ENCODE peak calls at places on chromosome X, in eight cellular contexts. D is stimulated activated CD4-positive, alpha-beta T cell treated with anti-CD3 and anti-CD28 coated beads, Interleukin-12 subunit alpha, Interleukin-12 subunit beta, amount 100 ng/mL, for 48 hours; U is occipital lobe; O is K562; Y is gastrocnemius medialis; H is activated CD4-positive, alpha-beta T cell treated with anti-CD3 and anti-CD28 coated beads for 36 hours; G is stimulated activated CD8-positive, alpha-beta memory T cell treated with anti-CD3 and anti-CD28 coated beads, Interleukin-15, amount 100 ng/mL, for 4 hours; A is GM03348. K is an unnamed sample.

GRCh38 chrX:25968920-25969319 is 169.2 kb upstream of the MAGEB18 start:
- DNase-seq in D (no peak), Y (no peak), O (peak), U (no peak), G (no peak), A (peak), H (peak), K (no peak)

GRCh38 chrX:56233682-56234081 is 1.5 kb downstream of the KLF8 start:
- DNase-seq in A (peak), Y (peak), O (no peak), U (no peak), G (no peak), H (peak), D (no peak), K (no peak)

GRCh38 chrX:115173181-115173580 is 16.0 kb upstream of the RBMXL3 start:
- DNase-seq in D (no peak), G (no peak), U (no peak), A (no peak), H (no peak), Y (no peak), O (no peak), K (no peak)

GRCh38 chrX:120559799-120560198 is 963 bp downstream of the CUL4B start:
- DNase-seq in O (no peak), U (no peak), A (no peak), D (no peak), G (no peak), H (peak), Y (no peak), K (no peak)

GRCh38 chrX:65690057-65690855 is 22.8 kb downstream of the MSN start:
- DNase-seq in Y (peak), H (no peak), O (no peak), G (no peak), A (no peak), U (no peak), D (no peak), K (no peak)

GRCh38 chrX:120358687-120359086 is 3.2 kb upstream of the ATP1B4 start:
- DNase-seq in A (peak), Y (no peak), D (peak), H (peak), U (no peak), G (no peak), O (no peak), K (no peak)

GRCh38 chrX:132612990-132613564 is 124.2 kb upstream of the MBNL3 start:
- DNase-seq in G (no peak), U (peak), H (peak), A (peak), D (peak), Y (no peak), O (peak), K (no peak)

GRCh38 chrX:117835034-117835433 is 281.6 kb downstream of the KLHL13 start:
- DNase-seq in H (no peak), Y (no peak), A (no peak), G (no peak), U (no peak), D (no peak), O (no peak), K (no peak)

GRCh38 chrX:12970691-12971202 is 4.2 kb upstream of the TMSB4X start:
- DNase-seq in O (no peak), A (peak), G (no peak), H (peak), U (peak), D (no peak), Y (no peak), K (no peak)

GRCh38 chrX:20313889-20314288 is 47.2 kb upstream of the RPS6KA3 start:
- DNase-seq in G (no peak), A (no peak), D (no peak), U (no peak), Y (no peak), O (no peak), H (no peak), K (no peak)

GRCh38 chrX:2875798-2876399 is 47.2 kb downstream of the GYG2 start:
- DNase-seq in O (no peak), H (peak), Y (no peak), U (no peak), D (no peak), G (no peak), A (peak), K (no peak)

GRCh38 chrX:115413246-115413878 is 123.8 kb downstream of the LUZP4 start:
- DNase-seq in Y (no peak), U (no peak), H (no peak), D (no peak), G (no peak), A (no peak), O (no peak), K (no peak)

GRCh38 chrX:50198348-50198747 is 2.5 kb downstream of the AKAP4 start:
- DNase-seq in H (no peak), G (no peak), D (no peak), A (no peak), O (peak), Y (no peak), U (no peak), K (peak)

GRCh38 chrX:150202641-150203248 is 160.4 kb upstream of the MAMLD1 start:
- DNase-seq in H (no peak), U (no peak), G (no peak), D (no peak), A (peak), Y (no peak), O (no peak), K (no peak)

GRCh38 chrX:117834076-117834475 is 282.5 kb downstream of the KLHL13 start:
- DNase-seq in O (no peak), Y (no peak), U (no peak), H (no peak), A (no peak), G (no peak), D (no peak), K (no peak)

GRCh38 chrX:108397627-108398392 is 40.4 kb downstream of the COL4A6 start:
- DNase-seq in H (peak), A (peak), Y (no peak), D (no peak), U (no peak), G (no peak), O (no peak), K (no peak)

K was measured in CMK.